ENCODE peak calls at places on chromosomes 11 and 22, in four cellular contexts. O, V, Q and B are unnamed samples.

GRCh38 chr11:30521297-30522071 is 64.7 kb downstream of the MPPED2 start:
- DNase-seq in O (no peak), V (no peak), Q (no peak), B (no peak)

GRCh38 chr22:25354456-25354855 is 135.0 kb downstream of the CRYBB2 start:
- DNase-seq in O (no peak), V (no peak), Q (no peak), B (no peak)

GRCh38 chr22:20997536-20998257 is 4.2 kb downstream of the THAP7 start:
- DNase-seq in O (no peak), V (no peak), Q (no peak), B (no peak)

GRCh38 chr11:73401924-73402833 is 26.0 kb downstream of the RELT start:
- DNase-seq in O (no peak), V (no peak), Q (no peak), B (no peak)

GRCh38 chr22:39254789-39255298 is 10.1 kb upstream of the PDGFB start:
- DNase-seq in O (no peak), V (no peak), Q (no peak), B (peak; percentile 41)

GRCh38 chr22:20765938-20766337 is 8.0 kb upstream of the SERPIND1 start:
- DNase-seq in O (no peak), V (no peak), Q (no peak), B (no peak)

GRCh38 chr11:115276182-115276581 is 228.0 kb downstream of the CADM1 start:
- DNase-seq in O (no peak), V (no peak), Q (no peak), B (no peak)

GRCh38 chr11:132200303-132200936 is 830.0 kb downstream of the NTM start:
- DNase-seq in O (no peak), V (no peak), Q (no peak), B (no peak)

GRCh38 chr11:17604913-17605230 is 57.8 kb downstream of the OTOG start:
- DNase-seq in O (no peak), V (no peak), Q (no peak), B (no peak)

GRCh38 chr11:74806267-74806666 is 57.6 kb downstream of the RNF169 start:
- DNase-seq in O (no peak), V (no peak), Q (peak; percentile 28), B (no peak)

GRCh38 chr11:102186836-102187235 is 76.6 kb downstream of the YAP1 start:
- DNase-seq in O (no peak), V (no peak), Q (no peak), B (no peak)

GRCh38 chr11:70210051-70210501 is 7.0 kb downstream of the FADD start:
- DNase-seq in O (no peak), V (no peak), Q (no peak), B (no peak)
- TF ChIP-seq EGR1 in O (no peak), V (no peak), Q (no peak), B (no peak)

GRCh38 chr11:45920531-45921477 is 1.7 kb upstream of the LARGE2 start:
- DNase-seq in O (no peak), V (no peak), Q (no peak), B (no peak)

GRCh38 chr11:45924927-45925326 is 2.5 kb downstream of the LARGE2 start:
- DNase-seq in O (no peak), V (no peak), Q (no peak), B (no peak)

GRCh38 chr11:45924036-45924915 is 1.8 kb downstream of the LARGE2 start:
- DNase-seq in O (no peak), V (no peak), Q (no peak), B (no peak)

GRCh38 chr11:45921561-45922424 is 663 bp upstream of the LARGE2 start:
- DNase-seq in O (peak; percentile 84), V (no peak), Q (no peak), B (no peak)

GRCh38 chr11:45922425-45923082 is at the start of gene LARGE2:
- DNase-seq in O (no peak), V (no peak), Q (peak; percentile 93), B (no peak)
- TF ChIP-seq EGR1 in O (peak; percentile 17), V (peak; percentile 77), Q (peak; percentile 55), B (no peak)

GRCh38 chr11:12121504-12121903 is 11.1 kb downstream of the MICAL2 start:
- DNase-seq in O (no peak), V (no peak), Q (no peak), B (no peak)
- TF ChIP-seq EGR1 in O (no peak), V (no peak), Q (no peak), B (no peak)

DNA sequence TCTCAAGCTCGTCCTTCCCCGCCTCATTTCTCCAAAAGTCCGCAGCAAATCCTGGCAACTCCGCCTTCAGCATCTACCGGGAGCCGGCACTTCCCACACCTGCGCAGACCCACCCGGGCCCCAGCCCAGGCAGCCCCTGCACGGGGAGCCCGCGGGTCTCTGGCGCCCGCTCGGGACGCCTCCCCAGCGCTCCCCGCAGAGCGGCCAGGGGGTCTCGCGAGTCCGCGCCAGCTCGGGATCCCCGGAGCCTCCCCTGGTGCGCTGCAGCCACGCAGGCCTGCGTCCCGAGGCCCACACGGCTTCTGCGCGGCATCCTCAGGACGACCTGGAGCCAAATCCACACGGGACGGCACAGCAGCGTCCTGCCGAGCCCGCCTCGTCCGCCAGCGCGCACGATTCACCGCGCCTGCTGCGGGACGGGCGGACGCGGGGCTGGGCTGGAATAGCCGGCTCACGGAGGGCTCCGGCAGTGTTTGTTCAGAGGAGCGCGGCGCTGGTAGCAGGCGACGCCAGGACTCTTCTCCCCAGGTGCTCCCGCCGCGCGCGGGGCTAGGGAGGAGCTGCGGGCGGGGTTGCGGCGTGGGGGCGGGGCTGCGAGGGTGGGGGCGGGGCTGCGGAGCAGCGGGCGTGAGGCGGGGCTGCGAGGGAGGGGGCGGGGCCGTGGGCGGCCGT is 810 bp upstream of the PHRF1 start:
- DNase-seq in O (no peak), V (peak; percentile 24), Q (no peak), B (no peak)
- TF ChIP-seq EGR1 in O (no peak), V (no peak), Q (no peak), B (no peak)